ENCODE peak calls at places on chromosomes 1 and 21, in four cellular contexts. P, B, C and L are unnamed samples. For H3K4me1 and H3K27me3, the result is how much of the 10 kb centered on the place peaks cover.

GRCh38 chr1:26701266-26701994 is 5.6 kb downstream of the ARID1A start:
- DNase-seq in B (no peak), C (no peak), P (no peak), L (no peak)

GRCh38 chr1:41404308-41404755 is 43.1 kb downstream of the FOXO6 start:
- DNase-seq in C (no peak), P (no peak), B (no peak), L (no peak)

GRCh38 chr1:157142765-157143423 is 4.7 kb upstream of the ETV3 start:
- DNase-seq in C (no peak), B (no peak), P (no peak), L (no peak)

GRCh38 chr1:96772972-96773371 is 51.4 kb downstream of the PTBP2 start:
- DNase-seq in P (no peak), B (no peak), C (no peak), L (no peak)

GRCh38 chr1:156095906-156096508 is 13.7 kb upstream of the MEX3A start:
- DNase-seq in C (no peak), P (no peak), B (no peak), L (no peak)

GRCh38 chr1:173669491-173669941 is at the start of gene ANKRD45:
- DNase-seq in C (peak), P (no peak), B (peak), L (no peak)

GRCh38 chr1:54564312-54565112 is 16.5 kb downstream of the ACOT11 start:
- DNase-seq in C (peak), P (no peak), B (no peak), L (no peak)

GRCh38 chr1:34978926-34979325 is 6.2 kb downstream of the TMEM35B start:
- DNase-seq in P (no peak), B (no peak), C (no peak), L (no peak)

GRCh38 chr21:44285102-44285501 is 574 bp upstream of the AIRE start:
- DNase-seq in P (no peak), C (no peak), B (no peak), L (no peak)

GRCh38 chr1:89546082-89546889 is 21.7 kb downstream of the LRRC8B start:
- DNase-seq in P (no peak), C (peak), B (no peak), L (no peak)

GRCh38 chr1:214219916-214220315 is 61.0 kb upstream of the SMYD2 start:
- DNase-seq in B (no peak), C (no peak), P (no peak), L (no peak)

GRCh38 chr1:161843156-161843555 is 77.0 kb downstream of the ATF6 start:
- DNase-seq in C (no peak), B (no peak), P (no peak), L (no peak)

GRCh38 chr1:108841703-108842102 is 15.2 kb downstream of the AKNAD1 start:
- DNase-seq in P (no peak), C (peak), B (no peak), L (no peak)

GRCh38 chr1:179807691-179808485 is 64.8 kb downstream of the FAM163A start:
- DNase-seq in B (no peak), P (no peak), C (no peak), L (no peak)

GRCh38 chr1:101183388-101183699 is 53.5 kb upstream of the S1PR1 start:
- DNase-seq in P (no peak), B (no peak), C (no peak), L (no peak)

GRCh38 chr1:156060937-156061636 is at the start of gene RAB25:
- DNase-seq in P (no peak), B (no peak), C (peak), L (peak)

GRCh38 chr1:216447898-216448568 is 24.8 kb upstream of the USH2A start:
- DNase-seq in P (no peak), B (no peak), C (no peak), L (no peak)

GRCh38 chr21:22885079-22885478 is 1886.9 kb downstream of the NCAM2 start:
- DNase-seq in P (no peak), C (no peak), B (no peak), L (no peak)

GRCh38 chr1:200883118-200883517 is 10.3 kb downstream of the GPR25 start:
- DNase-seq in C (no peak), B (no peak), P (no peak), L (no peak)

GRCh38 chr1:245448858-245449534 is 294.2 kb downstream of the KIF26B start:
- DNase-seq in B (no peak), C (no peak), P (no peak), L (no peak)

GRCh38 chr21:31952828-31953227 is 80.0 kb downstream of the HUNK start:
- DNase-seq in C (no peak), B (no peak), P (no peak), L (no peak)

GRCh38 chr1:30683699-30684098 is 39.7 kb downstream of the MATN1 start:
- DNase-seq in C (no peak), P (no peak), B (no peak), L (no peak)

DNA sequence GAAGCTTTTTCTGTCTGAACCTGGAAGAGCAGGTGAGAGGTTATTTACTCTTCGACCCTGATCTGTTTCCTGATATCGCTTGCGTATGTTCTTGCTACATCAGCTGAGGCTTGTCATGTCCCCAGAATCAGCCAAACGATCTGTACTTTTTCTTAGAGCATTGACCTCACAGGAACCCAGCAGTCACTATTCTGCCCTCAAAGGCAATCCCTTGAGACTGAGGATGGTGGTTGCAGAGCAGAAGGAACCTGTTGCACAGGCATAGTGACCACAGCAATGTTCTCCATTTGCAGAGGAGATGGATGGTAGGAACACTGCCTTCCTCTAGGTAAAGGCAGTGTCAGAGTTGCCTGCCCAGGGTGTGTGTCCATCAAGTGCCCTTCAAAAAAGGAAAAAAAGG is 11.3 kb upstream of the LACTBL1 start:
- DNase-seq in C (no peak), B (no peak), P (no peak), L (no peak)
- H3K4me1 ChIP-seq in C (under half), B (under half), P (under half), L (under half)

DNA sequence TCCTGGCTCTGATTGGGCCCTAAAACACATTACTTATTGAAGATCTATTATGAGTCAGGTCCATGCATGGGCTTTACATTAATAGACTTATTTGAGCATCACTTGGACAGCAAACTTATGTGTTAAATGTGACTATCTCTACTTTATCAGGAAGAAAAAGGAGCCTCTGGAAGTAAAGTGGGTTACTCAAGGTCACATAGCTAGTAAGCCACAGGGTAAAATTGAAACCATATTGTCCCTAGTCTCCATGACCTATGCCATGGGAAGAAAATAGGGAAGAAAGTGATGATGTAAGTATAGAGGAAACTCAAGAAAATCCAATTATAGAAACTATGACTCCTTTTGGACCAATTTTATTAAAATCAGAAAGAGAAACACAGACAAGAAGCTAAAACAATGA is 555.3 kb downstream of the NUF2 start:
- DNase-seq in C (no peak), P (no peak), B (no peak), L (no peak)
- H3K27me3 ChIP-seq in C (under half), P (under half), B (under half), L (under half)

DNA sequence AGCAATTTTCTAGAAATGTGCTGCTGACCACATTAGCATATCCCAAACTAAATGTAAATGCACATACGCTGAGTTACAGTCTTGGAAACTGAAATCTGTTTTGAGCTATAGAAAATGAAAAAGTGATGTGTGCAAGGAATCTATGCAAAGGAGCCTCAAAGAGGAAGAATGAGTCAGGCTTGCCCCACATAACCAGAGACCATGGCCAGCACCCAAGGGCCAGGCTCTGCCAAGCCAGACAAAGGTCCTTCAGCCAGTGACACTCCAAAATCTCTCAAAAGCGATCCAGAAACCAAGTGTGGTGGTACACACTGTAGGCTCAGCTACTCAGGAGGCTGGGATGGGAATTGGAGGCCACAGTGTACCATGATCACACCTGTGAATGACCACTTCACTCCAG is 195.2 kb downstream of the TOMM20 start:
- DNase-seq in P (no peak), C (no peak), B (peak), L (peak)
- TF ChIP-seq POLR2A in P (no peak), C (no peak), B (no peak), L (no peak)

GRCh38 chr1:167442854-167443565 is 75.3 kb downstream of the CD247 start:
- DNase-seq in P (no peak), C (no peak), B (no peak), L (no peak)
- H3K4me1 ChIP-seq in P (under half), C (under half), B (under half), L (under half)

DNA sequence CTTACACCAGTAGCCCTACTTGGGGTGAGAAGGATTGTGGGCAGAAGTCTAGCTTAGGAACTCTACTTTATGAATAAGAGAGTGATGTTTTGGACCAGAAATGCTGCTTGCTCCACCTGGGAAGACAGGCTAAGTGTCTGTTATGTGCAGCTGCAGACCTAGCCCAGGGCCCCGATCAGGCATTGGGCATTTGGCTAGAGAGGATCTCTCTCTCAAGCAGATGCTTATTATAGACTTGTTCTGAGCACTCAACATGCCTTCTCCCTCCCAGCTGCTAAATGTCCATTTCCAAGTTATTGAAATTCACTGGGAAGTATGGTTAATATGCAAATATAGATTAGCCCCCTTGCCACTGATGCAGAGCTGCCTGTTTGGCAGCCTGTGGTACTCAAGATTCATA is 116.0 kb downstream of the KCND3 start:
- DNase-seq in B (no peak), C (no peak), P (no peak), L (no peak)
- H3K27me3 ChIP-seq in B (under half), C (under half), P (under half), L (under half)

GRCh38 chr1:93680121-93681094 is 1.2 kb downstream of the BCAR3 start:
- DNase-seq in B (peak), P (peak), C (peak), L (peak)
- TF ChIP-seq POLR2A in B (no peak), P (peak), C (peak), L (no peak)

GRCh38 chr21:34613679-34614442 is 1.1 kb downstream of the RCAN1 start:
- DNase-seq in C (peak), P (no peak), B (peak), L (no peak)
- H3K4me1 ChIP-seq in C (under half), P (under half), B (under half), L (under half)

GRCh38 chr1:19054216-19054615 is 97.7 kb upstream of the IFFO2 start:
- DNase-seq in P (no peak), C (no peak), B (no peak), L (no peak)
- H3K27me3 ChIP-seq in P (under half), C (under half), B (under half), L (under half)

GRCh38 chr1:6309550-6309949 is 48.7 kb upstream of the GPR153 start:
- DNase-seq in B (no peak), C (no peak), P (no peak), L (no peak)

GRCh38 chr1:6317101-6317760 is 56.3 kb upstream of the GPR153 start:
- DNase-seq in C (no peak), P (no peak), B (no peak), L (no peak)

GRCh38 chr1:6316240-6317100 is 55.6 kb upstream of the GPR153 start:
- DNase-seq in C (no peak), P (no peak), B (no peak), L (no peak)

GRCh38 chr1:6310116-6310848 is 49.4 kb upstream of the GPR153 start:
- DNase-seq in B (no peak), P (no peak), C (no peak), L (no peak)

DNA sequence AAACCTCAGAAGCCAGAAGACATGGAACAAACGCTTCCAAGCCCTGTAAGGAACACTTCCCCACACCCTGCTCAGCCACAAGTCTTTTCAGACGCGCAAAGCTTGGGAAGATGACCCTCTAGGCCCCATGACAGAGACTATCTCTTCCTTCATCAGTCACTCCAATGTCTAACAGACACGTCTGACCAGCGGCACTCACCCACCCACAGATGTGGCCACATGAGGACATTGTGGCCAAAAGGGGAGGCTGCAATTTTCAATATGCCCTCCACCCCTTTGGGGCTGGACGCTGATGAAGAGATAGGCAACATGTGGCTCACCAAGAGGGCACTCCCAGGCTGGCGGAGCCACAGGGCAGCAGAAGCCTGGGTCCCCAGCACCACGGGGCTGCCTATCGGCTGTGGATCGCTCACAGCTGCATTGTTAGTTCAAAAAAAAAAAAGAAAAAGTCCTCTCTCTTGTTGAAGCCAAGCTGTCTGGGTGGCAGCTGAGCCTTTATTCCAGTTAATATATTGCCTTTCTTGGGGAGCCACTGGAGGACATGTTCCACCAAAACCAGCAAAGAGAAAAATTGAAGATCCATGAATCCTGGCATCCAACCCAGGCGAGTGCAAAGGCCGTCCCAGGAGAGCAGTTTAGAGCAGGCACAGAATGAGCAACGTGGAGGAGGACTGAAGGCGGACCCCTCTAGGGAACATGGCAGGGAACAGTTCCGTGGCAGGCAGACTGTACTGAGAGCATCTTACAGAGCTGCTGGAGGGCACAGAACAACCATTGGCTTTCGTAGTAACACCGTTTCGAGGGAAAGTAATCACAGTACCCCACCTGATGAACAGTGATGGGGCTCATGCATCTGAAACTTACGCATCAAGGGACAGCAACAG is 52.7 kb upstream of the GPR153 start:
- DNase-seq in P (no peak), C (no peak), B (no peak), L (no peak)
- TF ChIP-seq POLR2A in P (no peak), C (no peak), B (no peak), L (no peak)

GRCh38 chr1:230948903-230949302 is 29.8 kb downstream of the TTC13 start:
- DNase-seq in B (no peak), P (no peak), C (no peak), L (no peak)

GRCh38 chr1:230948301-230948700 is 30.4 kb downstream of the TTC13 start:
- DNase-seq in P (no peak), B (no peak), C (no peak), L (no peak)

GRCh38 chr1:230950404-230950803 is 28.3 kb downstream of the TTC13 start:
- DNase-seq in C (no peak), B (no peak), P (no peak), L (no peak)
- H3K4me1 ChIP-seq in C (under half), B (under half), P (under half), L (under half)